ENCODE peak calls at places on chromosomes 12 and 14, in six cellular contexts. One of them, this sample, is unnamed.

GRCh38 chr12:12720052-12720451 is 2.9 kb downstream of the CDKN1B start:
- DNase-seq in bronchial epithelial cell: peak
- DNase-seq in MM.1S: peak
- DNase-seq in mammary epithelial cell: peak
- DNase-seq in K562: no peak
- DNase-seq in lower leg skin: no peak
- DNase-seq in this sample: no peak

GRCh38 chr12:54197037-54197909 is 8.5 kb upstream of the SMUG1 start:
- DNase-seq in K562: no peak
- DNase-seq in mammary epithelial cell: peak
- DNase-seq in MM.1S: no peak
- DNase-seq in lower leg skin: peak
- DNase-seq in bronchial epithelial cell: no peak
- DNase-seq in this sample: peak

GRCh38 chr12:113852273-113852672 is 113.9 kb downstream of the RBM19 start:
- DNase-seq in mammary epithelial cell: no peak
- DNase-seq in bronchial epithelial cell: no peak
- DNase-seq in lower leg skin: no peak
- DNase-seq in MM.1S: no peak
- DNase-seq in K562: no peak
- DNase-seq in this sample: no peak

GRCh38 chr14:73780391-73780790 is 66.2 kb upstream of the PNMA1 start:
- DNase-seq in mammary epithelial cell: no peak
- DNase-seq in bronchial epithelial cell: no peak
- DNase-seq in MM.1S: no peak
- DNase-seq in K562: no peak
- DNase-seq in lower leg skin: no peak
- DNase-seq in this sample: no peak

GRCh38 chr14:104895786-104896642 is 28.7 kb upstream of the PLD4 start:
- DNase-seq in K562: no peak
- DNase-seq in bronchial epithelial cell: peak
- DNase-seq in MM.1S: no peak
- DNase-seq in lower leg skin: peak
- DNase-seq in mammary epithelial cell: no peak
- DNase-seq in this sample: peak

GRCh38 chr14:42869681-42870080 is 1263.0 kb downstream of the LRFN5 start:
- DNase-seq in lower leg skin: no peak
- DNase-seq in MM.1S: no peak
- DNase-seq in K562: no peak
- DNase-seq in bronchial epithelial cell: no peak
- DNase-seq in mammary epithelial cell: peak
- DNase-seq in this sample: no peak

GRCh38 chr14:100677925-100678765 is 48.5 kb upstream of the DLK1 start:
- DNase-seq in bronchial epithelial cell: no peak
- DNase-seq in lower leg skin: no peak
- DNase-seq in K562: peak
- DNase-seq in MM.1S: no peak
- DNase-seq in mammary epithelial cell: no peak
- DNase-seq in this sample: no peak

GRCh38 chr12:51792417-51792816 is 56.1 kb downstream of the FIGNL2 start:
- DNase-seq in K562: no peak
- DNase-seq in lower leg skin: no peak
- DNase-seq in MM.1S: no peak
- DNase-seq in mammary epithelial cell: no peak
- DNase-seq in bronchial epithelial cell: no peak
- DNase-seq in this sample: no peak

GRCh38 chr14:76948976-76949375 is 79.5 kb downstream of the IRF2BPL start:
- DNase-seq in K562: no peak
- DNase-seq in bronchial epithelial cell: no peak
- DNase-seq in lower leg skin: no peak
- DNase-seq in MM.1S: no peak
- DNase-seq in mammary epithelial cell: no peak
- DNase-seq in this sample: no peak

GRCh38 chr14:76946753-76947077 is 81.8 kb downstream of the IRF2BPL start:
- DNase-seq in bronchial epithelial cell: no peak
- DNase-seq in mammary epithelial cell: no peak
- DNase-seq in K562: no peak
- DNase-seq in lower leg skin: no peak
- DNase-seq in MM.1S: no peak
- DNase-seq in this sample: no peak

GRCh38 chr14:76948213-76948947 is 80.1 kb downstream of the IRF2BPL start:
- DNase-seq in K562: no peak
- DNase-seq in bronchial epithelial cell: no peak
- DNase-seq in MM.1S: no peak
- DNase-seq in lower leg skin: no peak
- DNase-seq in mammary epithelial cell: no peak
- DNase-seq in this sample: no peak

GRCh38 chr14:76947838-76948184 is 80.7 kb downstream of the IRF2BPL start:
- DNase-seq in mammary epithelial cell: no peak
- DNase-seq in K562: no peak
- DNase-seq in lower leg skin: no peak
- DNase-seq in MM.1S: no peak
- DNase-seq in bronchial epithelial cell: no peak
- DNase-seq in this sample: no peak

DNA sequence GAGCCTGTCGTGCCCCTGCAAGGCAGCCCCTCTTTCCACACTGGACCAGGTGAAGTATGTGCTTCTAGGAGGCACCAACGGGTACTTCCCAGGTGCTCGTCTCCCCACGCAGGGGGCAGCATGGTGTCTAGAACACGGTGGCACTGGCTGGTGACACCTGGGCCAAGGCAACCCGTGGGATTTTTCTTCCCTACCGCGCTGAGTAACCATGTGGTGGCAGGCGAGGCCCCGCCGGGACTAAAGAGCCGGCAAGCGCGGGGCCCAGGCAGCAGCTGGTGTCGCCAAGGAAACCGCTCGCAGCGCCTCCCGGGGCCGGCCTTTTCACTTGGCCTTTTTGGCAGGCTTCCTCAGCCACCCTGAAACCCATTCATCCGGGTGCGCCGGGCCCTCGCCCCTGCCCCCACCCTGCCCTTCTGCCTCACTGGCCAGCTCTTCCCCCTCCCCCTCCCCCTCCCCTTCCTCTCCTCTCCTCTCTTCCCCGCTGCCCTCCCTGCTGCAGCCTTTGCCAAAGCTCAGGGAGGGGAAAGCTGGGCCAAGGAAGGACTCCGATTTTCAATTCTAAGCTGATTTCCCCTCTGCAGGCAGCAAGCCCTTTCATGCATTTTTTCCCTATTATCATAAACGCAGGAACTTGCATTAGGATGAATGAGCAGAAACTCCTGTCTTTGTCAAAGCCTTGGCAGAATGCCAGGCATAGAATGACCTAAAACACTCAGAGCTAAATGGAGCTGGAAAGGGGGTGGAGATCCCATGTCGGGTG is 81.2 kb downstream of the IRF2BPL start:
- DNase-seq in MM.1S: peak
- DNase-seq in K562: peak
- DNase-seq in mammary epithelial cell: peak
- DNase-seq in bronchial epithelial cell: peak
- DNase-seq in lower leg skin: peak
- DNase-seq in this sample: peak
- H3K4me3 ChIP-seq in MM.1S: no peak
- H3K4me3 ChIP-seq in K562: no peak
- H3K4me3 ChIP-seq in mammary epithelial cell: no peak
- H3K4me3 ChIP-seq in bronchial epithelial cell: no peak
- H3K4me3 ChIP-seq in lower leg skin: no peak
- H3K4me3 ChIP-seq in this sample: no peak

DNA sequence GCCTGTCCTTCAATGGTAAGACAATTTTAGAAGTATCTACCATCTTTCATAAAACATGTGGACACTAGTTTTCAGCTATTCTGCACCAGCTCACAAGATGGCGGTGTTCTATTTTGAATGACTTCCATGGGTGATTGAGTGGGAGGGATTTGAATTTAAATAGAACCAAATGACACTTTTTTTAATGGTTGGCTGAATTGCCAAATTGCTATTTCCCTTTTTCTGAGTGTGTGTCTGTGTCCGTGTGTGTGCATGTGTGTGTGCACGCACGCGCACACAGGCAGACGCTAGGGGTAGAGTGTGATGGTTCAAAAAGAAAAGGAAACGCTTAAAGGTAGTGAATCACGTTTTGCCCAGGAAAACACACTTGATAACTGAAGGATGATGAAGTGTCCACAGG is 362.6 kb downstream of the DAD1 start:
- DNase-seq in mammary epithelial cell: peak
- DNase-seq in bronchial epithelial cell: peak
- DNase-seq in MM.1S: no peak
- DNase-seq in K562: no peak
- DNase-seq in lower leg skin: no peak
- DNase-seq in this sample: peak
- TF ChIP-seq CTCF in mammary epithelial cell: peak
- TF ChIP-seq CTCF in bronchial epithelial cell: no peak
- TF ChIP-seq CTCF in MM.1S: peak
- TF ChIP-seq CTCF in K562: peak
- TF ChIP-seq CTCF in lower leg skin: no peak
- TF ChIP-seq CTCF in this sample: peak

GRCh38 chr12:56818629-56819028 is 55.5 kb downstream of the HSD17B6 start:
- DNase-seq in K562: no peak
- DNase-seq in mammary epithelial cell: peak
- DNase-seq in MM.1S: no peak
- DNase-seq in lower leg skin: no peak
- DNase-seq in bronchial epithelial cell: peak
- DNase-seq in this sample: no peak
- H3K4me3 ChIP-seq in K562: no peak
- H3K4me3 ChIP-seq in mammary epithelial cell: no peak
- H3K4me3 ChIP-seq in MM.1S: no peak
- H3K4me3 ChIP-seq in lower leg skin: no peak
- H3K4me3 ChIP-seq in bronchial epithelial cell: no peak
- H3K4me3 ChIP-seq in this sample: no peak

DNA sequence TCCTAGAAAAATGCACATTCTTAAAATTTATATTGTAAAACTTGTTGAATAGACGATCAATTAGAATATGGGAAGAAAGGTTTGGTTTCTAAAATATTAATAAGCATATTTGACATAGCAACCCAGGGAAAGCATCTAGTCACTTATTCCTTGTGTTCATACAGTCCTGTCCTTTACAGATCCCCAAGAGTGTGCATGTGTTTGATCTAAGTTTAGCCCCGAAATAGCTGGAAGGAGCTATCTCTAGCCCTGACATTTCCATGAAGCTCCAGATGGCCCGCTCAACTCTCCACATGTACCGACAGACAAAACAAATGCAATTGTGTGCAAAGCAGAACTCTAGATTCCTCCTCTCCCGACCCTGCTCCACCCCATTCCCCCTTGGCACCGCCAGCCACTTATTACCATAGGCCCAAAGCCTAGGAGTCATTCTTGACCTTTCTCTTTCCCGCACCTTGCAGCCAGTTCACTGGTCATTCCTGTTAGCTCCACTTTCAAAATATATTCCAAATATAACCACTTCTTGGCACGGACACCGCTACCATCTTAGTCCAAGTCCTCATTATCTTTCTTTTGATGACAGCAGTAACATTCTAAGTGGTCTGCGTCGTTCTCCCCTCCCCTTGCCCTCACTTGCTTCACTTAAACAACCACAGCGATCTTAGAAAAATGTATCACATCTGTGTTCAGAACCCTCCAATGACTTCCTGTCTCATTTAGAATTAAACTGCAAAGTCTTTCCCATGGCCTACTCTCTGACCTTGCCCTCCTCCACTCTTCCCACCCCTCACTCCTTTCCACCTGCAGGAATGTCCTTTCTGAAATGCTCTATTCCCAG is 45.5 kb upstream of the GZMB start:
- DNase-seq in lower leg skin: no peak
- DNase-seq in mammary epithelial cell: no peak
- DNase-seq in MM.1S: no peak
- DNase-seq in bronchial epithelial cell: no peak
- DNase-seq in K562: no peak
- DNase-seq in this sample: no peak
- TF ChIP-seq CTCF in lower leg skin: no peak
- TF ChIP-seq CTCF in mammary epithelial cell: no peak
- TF ChIP-seq CTCF in MM.1S: no peak
- TF ChIP-seq CTCF in bronchial epithelial cell: no peak
- TF ChIP-seq CTCF in K562: no peak
- TF ChIP-seq CTCF in this sample: no peak

GRCh38 chr12:32400866-32401265 is 1.5 kb downstream of the FGD4 start:
- DNase-seq in bronchial epithelial cell: peak
- DNase-seq in MM.1S: no peak
- DNase-seq in K562: no peak
- DNase-seq in mammary epithelial cell: no peak
- DNase-seq in lower leg skin: no peak
- DNase-seq in this sample: no peak
- H3K4me3 ChIP-seq in bronchial epithelial cell: peak
- H3K4me3 ChIP-seq in MM.1S: no peak
- H3K4me3 ChIP-seq in K562: no peak
- H3K4me3 ChIP-seq in mammary epithelial cell: peak
- H3K4me3 ChIP-seq in lower leg skin: no peak
- H3K4me3 ChIP-seq in this sample: no peak

DNA sequence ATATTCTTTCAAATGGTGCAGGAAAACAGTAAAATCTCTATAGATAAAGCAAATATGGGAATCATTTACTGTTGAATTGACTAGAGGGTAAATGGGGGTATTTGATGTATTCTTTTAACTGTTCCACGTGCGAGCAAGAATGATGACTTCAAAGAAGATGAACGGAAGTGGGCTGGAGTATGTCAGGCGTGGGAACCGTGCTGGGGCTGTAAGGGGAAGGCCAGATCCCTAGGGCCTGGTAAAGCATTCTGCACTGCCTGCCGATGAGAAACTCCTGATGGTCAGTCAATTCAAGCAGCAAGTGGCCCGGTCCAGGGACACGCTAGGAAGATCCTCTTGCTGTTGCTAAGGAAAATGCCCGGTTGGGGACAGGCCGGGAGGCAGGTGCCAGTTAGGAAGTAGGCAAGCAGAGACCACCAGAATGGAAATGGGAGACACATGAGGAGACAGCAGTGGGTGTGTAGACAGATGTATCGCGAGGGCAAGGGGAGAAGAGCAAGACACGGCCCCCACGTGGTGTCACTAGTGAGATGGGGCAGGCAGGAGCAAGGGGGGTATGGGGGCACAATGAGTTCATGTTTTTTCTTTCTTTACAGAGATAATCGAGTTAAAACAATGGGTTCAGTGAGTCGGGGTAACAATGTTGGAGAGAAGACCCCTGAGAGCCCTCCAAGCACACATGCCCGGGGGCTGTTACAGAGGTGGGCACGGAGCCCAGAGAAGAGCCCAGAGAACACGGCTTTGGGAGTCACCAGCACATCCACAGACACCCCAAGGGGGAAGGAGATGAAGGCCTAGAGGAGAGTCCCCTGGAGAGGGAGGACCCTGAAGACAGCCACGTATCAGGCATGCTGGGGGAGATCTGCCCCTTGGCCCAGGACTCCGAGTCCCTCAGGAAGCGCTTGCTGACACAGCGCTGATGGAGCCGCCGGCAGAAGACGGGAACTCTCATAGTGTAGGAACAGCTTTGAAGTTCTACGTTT is 37.2 kb downstream of the FBXO21 start:
- DNase-seq in mammary epithelial cell: no peak
- DNase-seq in MM.1S: no peak
- DNase-seq in K562: no peak
- DNase-seq in lower leg skin: no peak
- DNase-seq in bronchial epithelial cell: no peak
- DNase-seq in this sample: peak
- TF ChIP-seq CTCF in mammary epithelial cell: no peak
- TF ChIP-seq CTCF in MM.1S: no peak
- TF ChIP-seq CTCF in K562: no peak
- TF ChIP-seq CTCF in lower leg skin: no peak
- TF ChIP-seq CTCF in bronchial epithelial cell: no peak
- TF ChIP-seq CTCF in this sample: no peak

GRCh38 chr12:50214018-50214417 is 46.8 kb upstream of the CERS5 start:
- DNase-seq in bronchial epithelial cell: no peak
- DNase-seq in lower leg skin: no peak
- DNase-seq in MM.1S: no peak
- DNase-seq in mammary epithelial cell: no peak
- DNase-seq in K562: no peak
- DNase-seq in this sample: no peak
- H3K4me3 ChIP-seq in bronchial epithelial cell: no peak
- H3K4me3 ChIP-seq in lower leg skin: no peak
- H3K4me3 ChIP-seq in MM.1S: no peak
- H3K4me3 ChIP-seq in mammary epithelial cell: no peak
- H3K4me3 ChIP-seq in K562: no peak
- H3K4me3 ChIP-seq in this sample: no peak

This sample was measured in GM12865.